ENCODE peak calls at places on chromosomes 6 and 20, in four cellular contexts. One of them, this sample, is unnamed.

GRCh38 chr20:1628621-1629020 is 8.8 kb upstream of the SIRPB1 start:
- DNase-seq in HT1080: no peak
- DNase-seq in HCEC 1CT: no peak
- DNase-seq in lung: no peak
- DNase-seq in this sample: no peak

GRCh38 chr6:53299331-53299835 is 49.4 kb downstream of the ELOVL5 start:
- DNase-seq in HT1080: no peak
- DNase-seq in lung: no peak
- DNase-seq in HCEC 1CT: no peak
- DNase-seq in this sample: no peak

GRCh38 chr6:159805418-159806020 is 5.4 kb downstream of the PNLDC1 start:
- DNase-seq in lung: no peak
- DNase-seq in HT1080: no peak
- DNase-seq in HCEC 1CT: no peak
- DNase-seq in this sample: no peak

GRCh38 chr6:156971153-156971882 is 194.1 kb downstream of the ARID1B start:
- DNase-seq in HCEC 1CT: no peak
- DNase-seq in HT1080: no peak
- DNase-seq in lung: no peak
- DNase-seq in this sample: no peak

GRCh38 chr6:1312193-1312443 is 220 bp downstream of the FOXQ1 start:
- DNase-seq in lung: no peak
- DNase-seq in HCEC 1CT: no peak
- DNase-seq in HT1080: no peak
- DNase-seq in this sample: no peak

GRCh38 chr20:63138855-63139341 is 77.0 kb downstream of the YTHDF1 start:
- DNase-seq in lung: no peak
- DNase-seq in HT1080: peak
- DNase-seq in HCEC 1CT: no peak
- DNase-seq in this sample: peak

GRCh38 chr20:4483961-4484360 is 237.7 kb upstream of the PRND start:
- DNase-seq in HT1080: no peak
- DNase-seq in HCEC 1CT: no peak
- DNase-seq in lung: no peak
- DNase-seq in this sample: no peak

GRCh38 chr20:4152696-4153235 is 137.4 kb upstream of the RNF24 start:
- DNase-seq in HT1080: no peak
- DNase-seq in HCEC 1CT: no peak
- DNase-seq in lung: no peak
- DNase-seq in this sample: no peak

GRCh38 chr20:47847882-47848485 is 62.7 kb upstream of the SULF2 start:
- DNase-seq in HT1080: no peak
- DNase-seq in lung: no peak
- DNase-seq in HCEC 1CT: no peak
- DNase-seq in this sample: peak

This sample was measured in kidney tubule cell.